ENCODE peak calls at places on chromosomes 3 and 15, in ten cellular contexts. B is central memory CD8-positive, alpha-beta T cell; E is effector memory CD8-positive, alpha-beta T cell; D is activated CD4-positive, CD25-positive, alpha-beta regulatory T cell; O is stimulated activated CD4-positive, alpha-beta T cell treated with anti-CD3 and anti-CD28 coated beads, Interleukin-1b, Interleukin-23, amount 100 ng/mL, for 24 hours; C is Kasumi-1; X is left ventricle myocardium inferior; Q is GM23248; J is EL; P is globus pallidus. S is an unnamed sample.

GRCh38 chr3:52801839-52802238 is 7.2 kb downstream of the ITIH3 start:
- DNase-seq in B (no peak), E (no peak), D (no peak), O (no peak), C (no peak), X (no peak), Q (no peak), J (no peak), P (no peak), S (no peak)

GRCh38 chr3:184314700-184315505 is 497 bp downstream of the EIF4G1 start:
- DNase-seq in B (peak), E (peak), D (peak), O (peak), C (peak), X (peak), Q (peak), J (peak), P (peak), S (peak)

GRCh38 chr3:135239485-135239884 is 444.4 kb downstream of the EPHB1 start:
- DNase-seq in B (no peak), E (no peak), D (no peak), O (no peak), C (no peak), X (no peak), Q (peak), J (no peak), P (no peak), S (no peak)

GRCh38 chr15:66706225-66706732 is 4.2 kb downstream of the SMAD6 start:
- DNase-seq in B (no peak), E (no peak), D (no peak), O (no peak), C (no peak), X (peak), Q (peak), J (no peak), P (no peak), S (no peak)

GRCh38 chr3:87710028-87710427 is 348.8 kb downstream of the CGGBP1 start:
- DNase-seq in B (no peak), E (no peak), D (no peak), O (no peak), C (no peak), X (no peak), Q (no peak), J (no peak), P (no peak), S (no peak)

GRCh38 chr15:80835338-80835737 is 56.2 kb downstream of the CEMIP start:
- DNase-seq in B (no peak), E (no peak), D (no peak), O (no peak), C (no peak), X (no peak), Q (no peak), J (no peak), P (no peak), S (no peak)

GRCh38 chr3:27511724-27512422 is 27.7 kb upstream of the SLC4A7 start:
- DNase-seq in B (no peak), E (no peak), D (no peak), O (no peak), C (no peak), X (no peak), Q (no peak), J (no peak), P (no peak), S (no peak)

GRCh38 chr3:156643729-156644389 is 30.5 kb upstream of the TIPARP start:
- DNase-seq in B (no peak), E (no peak), D (no peak), O (no peak), C (peak), X (no peak), Q (peak), J (no peak), P (no peak), S (no peak)

GRCh38 chr15:73926191-73927002 is at the start of gene LOXL1:
- DNase-seq in B (no peak), E (no peak), D (no peak), O (no peak), C (no peak), X (peak), Q (peak), J (peak), P (no peak), S (peak)

GRCh38 chr3:4754180-4755086 is 224.8 kb upstream of the BHLHE40 start:
- DNase-seq in B (no peak), E (no peak), D (no peak), O (no peak), C (no peak), X (no peak), Q (no peak), J (no peak), P (no peak), S (no peak)

GRCh38 chr15:70147778-70148177 is 50.1 kb upstream of the TLE3 start:
- DNase-seq in B (no peak), E (no peak), D (no peak), O (no peak), C (no peak), X (no peak), Q (no peak), J (no peak), P (no peak), S (no peak)

S was measured in ELR.